ENCODE peak calls at places on chromosome 10, in seven cellular contexts. X is SK-N-SH, R is PC-9, W is right lobe of liver, Z is stomach, K is upper lobe of left lung, B is body of pancreas. Y is an unnamed sample. For H3K27me3, the result is how much of the 10 kb centered on the place peaks cover.

GRCh38 chr10:25815999-25816768 is 117.8 kb upstream of the MYO3A start:
- DNase-seq in X (no peak), R (no peak), W (no peak), Z (no peak), K (no peak), B (no peak), Y (no peak)

GRCh38 chr10:51768886-51769285 is 69.5 kb upstream of the CSTF2T start:
- DNase-seq in X (no peak), R (no peak), W (no peak), Z (no peak), K (no peak), B (no peak), Y (no peak)

GRCh38 chr10:69055241-69055640 is 32.7 kb upstream of the SRGN start:
- DNase-seq in X (no peak), R (no peak), W (no peak), Z (no peak), K (no peak), B (no peak), Y (no peak)

GRCh38 chr10:115706482-115707076 is 566.4 kb downstream of the GFRA1 start:
- DNase-seq in X (peak), R (no peak), W (no peak), Z (no peak), K (no peak), B (no peak), Y (no peak)

GRCh38 chr10:69828115-69828870 is 26.6 kb downstream of the COL13A1 start:
- DNase-seq in X (no peak), R (no peak), W (no peak), Z (no peak), K (no peak), B (no peak), Y (no peak)

GRCh38 chr10:94076325-94076841 is 82.7 kb downstream of the PLCE1 start:
- DNase-seq in X (peak), R (no peak), W (no peak), Z (no peak), K (no peak), B (no peak), Y (no peak)

GRCh38 chr10:68088744-68089143 is 13.7 kb upstream of the HERC4 start:
- DNase-seq in X (no peak), R (no peak), W (no peak), Z (no peak), K (no peak), B (no peak), Y (no peak)

GRCh38 chr10:60508037-60508436 is 118.4 kb upstream of the ANK3 start:
- DNase-seq in X (no peak), R (no peak), W (no peak), Z (no peak), K (no peak), B (no peak), Y (no peak)

GRCh38 chr10:123301077-123301875 is 147.1 kb downstream of the BUB3 start:
- DNase-seq in X (peak), R (no peak), W (no peak), Z (no peak), K (no peak), B (peak), Y (no peak)

GRCh38 chr10:128898916-128899195 is 568.2 kb upstream of the MGMT start:
- DNase-seq in X (no peak), R (no peak), W (no peak), Z (no peak), K (no peak), B (no peak), Y (no peak)

GRCh38 chr10:4812952-4813351 is 13.1 kb upstream of the AKR1E2 start:
- DNase-seq in X (no peak), R (peak), W (no peak), Z (no peak), K (no peak), B (no peak), Y (no peak)

GRCh38 chr10:63396123-63396719 is 69.6 kb downstream of the JMJD1C start:
- DNase-seq in X (no peak), R (no peak), W (no peak), Z (no peak), K (no peak), B (no peak), Y (no peak)

GRCh38 chr10:116741391-116742351 is 695 bp downstream of the HSPA12A start:
- DNase-seq in X (peak), R (no peak), W (no peak), Z (no peak), K (no peak), B (peak), Y (no peak)

GRCh38 chr10:2731940-2732339 is 335.4 kb upstream of the PFKP start:
- DNase-seq in X (no peak), R (no peak), W (no peak), Z (no peak), K (no peak), B (no peak), Y (no peak)

GRCh38 chr10:125151824-125152634 is 8.3 kb downstream of the CTBP2 start:
- DNase-seq in X (no peak), R (no peak), W (no peak), Z (peak), K (peak), B (peak), Y (no peak)

GRCh38 chr10:126350216-126350992 is 37.9 kb downstream of the ADAM12 start:
- DNase-seq in X (peak), R (peak), W (no peak), Z (no peak), K (no peak), B (no peak), Y (no peak)

GRCh38 chr10:58641095-58641531 is 128.4 kb downstream of the BICC1 start:
- DNase-seq in X (peak), R (no peak), W (no peak), Z (no peak), K (no peak), B (no peak), Y (no peak)

GRCh38 chr10:129057856-129058663 is 409.0 kb upstream of the MGMT start:
- DNase-seq in X (no peak), R (no peak), W (no peak), Z (no peak), K (no peak), B (no peak), Y (no peak)

GRCh38 chr10:30559118-30559684 is 70.4 kb downstream of the LYZL2 start:
- DNase-seq in X (no peak), R (no peak), W (no peak), Z (no peak), K (no peak), B (no peak), Y (no peak)

GRCh38 chr10:52420656-52421055 is 106.6 kb downstream of the DKK1 start:
- DNase-seq in X (no peak), R (no peak), W (no peak), Z (no peak), K (no peak), B (no peak), Y (no peak)

DNA sequence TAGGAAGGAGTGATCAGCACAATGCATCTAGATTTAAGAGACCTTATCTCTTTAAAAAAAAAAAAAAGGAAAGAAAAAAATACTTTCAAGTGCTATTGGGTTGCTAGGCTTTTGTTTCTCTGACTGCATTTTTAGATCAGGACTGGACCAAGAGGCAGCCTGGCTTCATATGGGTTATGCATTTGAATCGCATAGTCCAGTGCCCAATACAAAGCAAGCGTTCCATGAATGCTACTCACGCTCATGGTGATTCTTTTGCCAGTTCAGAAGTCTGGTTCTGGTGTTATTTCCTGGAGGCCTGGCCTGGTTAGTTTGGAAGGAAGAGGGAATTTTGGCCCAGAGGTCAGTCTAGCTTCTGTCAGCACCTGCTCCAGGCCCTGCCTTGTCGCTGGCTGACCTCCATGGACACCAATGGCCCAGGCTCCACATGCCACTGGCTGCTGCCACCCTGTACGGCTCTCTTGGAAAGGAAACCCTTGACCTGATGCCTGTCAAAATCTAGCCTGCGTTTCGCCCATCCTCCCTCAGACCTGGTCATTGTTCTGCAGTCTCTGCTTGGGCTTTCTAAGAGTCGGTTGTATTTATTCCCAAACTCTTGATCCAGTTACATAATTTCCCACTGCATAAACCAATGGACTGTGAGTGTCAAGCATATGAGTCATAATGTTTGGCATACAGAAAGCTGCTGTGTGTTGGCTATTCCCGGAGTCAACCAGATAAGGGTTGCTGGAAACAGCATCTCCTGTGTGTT is 74.3 kb upstream of the MKX start:
- DNase-seq in X (no peak), R (no peak), W (no peak), Z (no peak), K (peak), B (peak), Y (no peak)
- H3K27me3 ChIP-seq in X (under half), R (under half), W (under half), Z (under half), K (under half), B (under half), Y (under half)

GRCh38 chr10:89413398-89413912 is 913 bp upstream of the IFIT5 start:
- DNase-seq in X (no peak), R (no peak), W (no peak), Z (no peak), K (no peak), B (no peak), Y (no peak)
- H3K4me3 ChIP-seq in X (peak), R (peak), W (no peak), Z (no peak), K (no peak), B (no peak), Y (no peak)

GRCh38 chr10:100683545-100684127 is 61.7 kb upstream of the PAX2 start:
- DNase-seq in X (peak), R (no peak), W (no peak), Z (no peak), K (no peak), B (no peak), Y (no peak)
- H3K27me3 ChIP-seq in X (under half), R (half or more), W (under half), Z (half or more), K (under half), B (under half), Y (under half)

DNA sequence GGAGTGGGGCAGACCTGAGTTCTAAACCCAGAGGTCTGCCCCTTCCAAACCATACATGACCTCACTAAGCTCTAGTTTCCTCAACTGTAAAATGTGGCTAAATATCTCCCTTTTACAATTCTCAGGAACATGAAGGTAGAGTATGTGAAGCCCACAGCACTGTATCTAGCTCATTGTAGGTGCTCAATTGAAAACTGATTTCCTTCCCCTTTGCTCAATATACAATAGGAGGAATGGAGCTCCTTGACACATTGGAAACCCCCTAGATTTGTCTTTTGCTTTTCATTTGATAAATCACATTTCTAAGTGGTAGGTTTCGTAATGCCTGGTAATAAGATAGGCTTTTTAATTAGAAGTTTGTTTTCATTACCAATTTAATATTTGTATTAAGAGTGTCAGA is 153.3 kb downstream of the ARID5B start:
- DNase-seq in X (no peak), R (no peak), W (no peak), Z (no peak), K (no peak), B (no peak), Y (no peak)
- H3K4me3 ChIP-seq in X (peak), R (no peak), W (no peak), Z (no peak), K (no peak), B (no peak), Y (no peak)

DNA sequence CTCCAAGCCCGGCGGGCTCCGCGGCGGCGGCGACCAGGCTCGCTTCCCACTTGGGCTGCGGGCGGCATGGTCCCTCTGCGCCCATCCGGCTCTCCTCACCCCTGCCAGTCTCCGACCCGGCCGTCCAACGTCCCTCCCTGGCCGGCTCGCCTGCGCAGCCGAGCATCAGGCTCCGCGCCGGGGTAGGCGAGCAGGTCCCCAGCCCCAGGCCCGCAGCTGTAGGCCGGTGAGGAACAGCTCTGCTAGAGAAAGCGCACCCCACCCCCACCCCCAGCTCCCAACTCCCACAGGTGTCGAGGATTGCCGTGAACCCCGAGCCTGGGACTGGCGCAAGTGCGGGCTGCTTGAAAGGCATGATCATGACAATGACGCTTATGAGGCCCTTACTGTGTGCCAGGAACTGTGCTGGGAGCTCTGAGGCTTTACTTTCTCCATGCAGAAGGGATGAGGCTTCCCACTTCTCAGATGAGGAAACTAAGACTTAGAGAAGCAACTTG is 20.8 kb upstream of the PAX2 start:
- DNase-seq in X (peak), R (no peak), W (no peak), Z (no peak), K (no peak), B (no peak), Y (no peak)
- H3K27me3 ChIP-seq in X (half or more), R (under half), W (under half), Z (half or more), K (under half), B (under half), Y (under half)

DNA sequence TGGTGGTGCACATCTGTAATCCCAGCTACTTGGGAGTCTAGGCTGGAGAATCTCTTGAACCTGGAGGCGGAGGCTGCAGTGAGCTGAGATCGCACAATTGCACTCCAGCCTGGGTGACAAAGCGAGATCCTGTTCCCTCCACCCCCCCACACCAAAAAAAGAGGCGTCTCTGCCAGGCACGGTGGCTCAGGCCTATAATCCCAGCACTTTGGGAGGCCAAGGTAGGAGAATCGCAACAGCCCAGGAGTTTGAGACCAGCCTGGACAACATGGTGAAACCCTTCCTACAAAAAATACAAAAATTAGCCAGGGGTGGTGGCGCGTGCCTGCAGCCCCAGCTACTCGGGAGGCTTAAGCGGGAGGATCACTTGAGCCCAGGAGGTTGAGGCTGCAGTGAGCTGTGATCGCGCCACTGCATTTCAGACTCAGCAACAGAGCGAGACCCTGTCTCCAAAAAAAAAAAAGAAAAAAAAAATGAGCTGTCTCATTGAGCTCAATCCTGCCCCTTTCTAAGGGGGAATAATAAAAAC is 1.8 kb downstream of the ACTR1A start:
- DNase-seq in X (no peak), R (no peak), W (no peak), Z (no peak), K (no peak), B (no peak), Y (no peak)
- H3K4me3 ChIP-seq in X (peak), R (peak), W (no peak), Z (no peak), K (no peak), B (no peak), Y (no peak)